ENCODE peak calls at places on chromosome 16, in ten cellular contexts. K, B, L, F, R, H, O, M, D and C are unnamed samples.
A peak's percentile ranks its signal among the peaks of the same experiment; 100 is the strongest.

GRCh38 chr16:35215287-35215686 is 1755.9 kb downstream of the TP53TG3F start:
- DNase-seq in F (no peak), M (no peak), L (no peak), D (no peak), B (no peak), H (no peak), O (no peak), R (no peak), K (no peak), C (no peak)

GRCh38 chr16:25585526-25585925 is 106.2 kb upstream of the HS3ST4 start:
- DNase-seq in R (no peak), D (no peak), L (no peak), K (no peak), B (no peak), O (no peak), H (no peak), F (no peak), M (no peak), C (no peak)

GRCh38 chr16:11032922-11033291 is 88.5 kb downstream of the CLEC16A start:
- DNase-seq in K (no peak), O (no peak), M (no peak), F (peak; percentile 41), L (peak; percentile 78), R (no peak), D (no peak), H (peak; percentile 37), B (no peak), C (no peak)

GRCh38 chr16:22670044-22670536 is 143.9 kb upstream of the HS3ST2 start:
- DNase-seq in M (no peak), F (no peak), L (no peak), O (no peak), B (no peak), H (peak; percentile 29), K (no peak), D (no peak), R (no peak), C (no peak)

GRCh38 chr16:54546481-54546880 is 259.9 kb upstream of the IRX3 start:
- DNase-seq in M (no peak), R (no peak), D (no peak), O (no peak), H (no peak), K (no peak), L (no peak), F (no peak), B (no peak), C (no peak)

GRCh38 chr16:556479-557173 is 3.6 kb upstream of the PRR35 start:
- DNase-seq in F (no peak), H (no peak), K (no peak), M (no peak), O (no peak), D (no peak), L (no peak), B (no peak), R (no peak), C (no peak)

GRCh38 chr16:4052801-4053662 is 63.2 kb downstream of the ADCY9 start:
- DNase-seq in O (no peak), H (peak; percentile 61), R (peak; percentile 64), B (peak; percentile 43), M (no peak), D (no peak), F (peak; percentile 23), K (no peak), L (peak; percentile 58), C (peak; percentile 63)

GRCh38 chr16:65745-66144 is 6.7 kb downstream of the RHBDF1 start:
- DNase-seq in R (no peak), L (peak; percentile 87), K (peak; percentile 78), B (peak; percentile 91), D (peak; percentile 90), O (peak; percentile 89), H (peak; percentile 74), F (peak; percentile 67), M (no peak), C (peak; percentile 94)

DNA sequence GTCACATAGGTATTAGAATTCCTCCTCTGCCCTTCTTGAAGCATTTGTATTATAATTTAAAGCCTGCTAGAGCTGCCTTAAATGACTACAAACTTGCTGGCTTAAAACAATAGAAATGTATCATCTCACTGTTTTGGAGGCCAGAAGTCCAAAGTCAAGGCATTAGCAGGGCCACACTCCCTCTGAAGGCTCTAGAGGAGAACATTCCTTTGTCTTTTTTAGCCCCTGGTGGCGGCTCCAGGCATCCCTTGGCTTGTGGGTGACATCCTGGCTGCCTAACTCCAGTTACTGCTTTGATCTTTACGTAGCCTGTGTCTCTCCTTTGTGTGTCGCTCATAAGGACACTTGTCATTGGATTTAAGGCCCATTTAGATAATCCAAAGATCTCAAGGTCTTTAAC is 186.6 kb upstream of the SALL1 start:
- DNase-seq in R (no peak), O (no peak), B (no peak), H (no peak), K (no peak), D (no peak), M (no peak), L (no peak), F (no peak), C (peak; percentile 14)
- TF ChIP-seq CTCF in R (peak; percentile 44), O (no peak), B (no peak), H (no peak), K (peak; percentile 46), D (no peak), M (peak; percentile 23), L (no peak), F (peak; percentile 12), C (no peak)

GRCh38 chr16:65579050-65579449 is 457.2 kb upstream of the CDH11 start:
- DNase-seq in O (no peak), M (no peak), D (no peak), F (no peak), L (no peak), B (no peak), H (no peak), R (no peak), K (no peak), C (no peak)

GRCh38 chr16:65574311-65574966 is 452.6 kb upstream of the CDH11 start:
- DNase-seq in B (no peak), F (no peak), M (no peak), L (no peak), K (no peak), D (no peak), R (no peak), H (no peak), O (no peak), C (no peak)

GRCh38 chr16:65572156-65572555 is 450.3 kb upstream of the CDH11 start:
- DNase-seq in R (peak; percentile 77), B (no peak), L (no peak), H (peak; percentile 88), K (no peak), M (peak; percentile 49), F (peak; percentile 81), O (no peak), D (no peak), C (no peak)

GRCh38 chr16:65576139-65576538 is 454.3 kb upstream of the CDH11 start:
- DNase-seq in B (no peak), D (no peak), F (no peak), H (no peak), O (no peak), L (no peak), M (no peak), K (no peak), R (no peak), C (no peak)

DNA sequence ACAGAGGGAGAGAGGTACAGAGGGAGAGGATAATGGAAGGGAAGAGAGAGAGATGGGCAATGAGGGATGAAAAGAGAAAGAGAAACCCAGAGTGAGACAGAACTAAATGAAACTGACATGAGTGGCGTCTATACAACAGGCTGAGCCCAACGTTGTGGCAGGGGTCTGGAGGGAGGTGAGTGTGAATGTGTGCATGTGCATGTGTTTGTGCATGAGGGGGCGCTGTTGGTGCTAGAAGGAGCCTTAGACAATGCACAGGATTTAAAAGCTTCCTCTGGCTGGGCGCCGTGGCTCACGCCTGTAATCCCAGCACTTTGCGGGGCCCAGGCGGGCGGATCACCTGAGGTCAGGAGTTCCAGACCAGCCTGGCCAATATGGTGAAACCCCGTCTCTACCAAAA is 454.8 kb upstream of the CDH11 start:
- DNase-seq in H (no peak), L (no peak), K (no peak), O (no peak), B (no peak), R (no peak), D (no peak), M (no peak), F (no peak), C (no peak)
- TF ChIP-seq CTCF in H (no peak), L (no peak), K (no peak), O (no peak), B (no peak), R (no peak), D (no peak), M (no peak), F (no peak), C (no peak)

GRCh38 chr16:73037845-73038570 is 9.9 kb downstream of the ZFHX3 start:
- DNase-seq in D (no peak), H (no peak), R (no peak), O (no peak), M (no peak), F (no peak), L (peak; percentile 14), K (no peak), B (no peak), C (no peak)
- TF ChIP-seq CTCF in D (no peak), H (no peak), R (no peak), O (no peak), M (no peak), F (no peak), L (no peak), K (no peak), B (no peak), C (no peak)

GRCh38 chr16:30088832-30089624 is 2.7 kb downstream of the TBX6 start:
- DNase-seq in O (no peak), R (no peak), K (no peak), M (no peak), B (no peak), F (no peak), L (no peak), D (no peak), H (no peak), C (no peak)

GRCh38 chr16:30094541-30095165 is 1.4 kb downstream of the YPEL3 start:
- DNase-seq in M (no peak), H (no peak), D (no peak), F (no peak), L (no peak), B (no peak), R (no peak), K (no peak), O (no peak), C (no peak)

GRCh38 chr16:30092373-30093010 is 768 bp upstream of the TBX6 start:
- DNase-seq in R (no peak), B (peak; percentile 69), M (no peak), D (peak; percentile 96), K (no peak), H (peak; percentile 85), F (peak; percentile 58), O (peak; percentile 93), L (peak; percentile 87), C (peak; percentile 73)

GRCh38 chr16:30090607-30091332 is 954 bp downstream of the TBX6 start:
- DNase-seq in O (no peak), L (no peak), M (no peak), B (no peak), K (no peak), H (no peak), R (no peak), D (no peak), F (no peak), C (no peak)

DNA sequence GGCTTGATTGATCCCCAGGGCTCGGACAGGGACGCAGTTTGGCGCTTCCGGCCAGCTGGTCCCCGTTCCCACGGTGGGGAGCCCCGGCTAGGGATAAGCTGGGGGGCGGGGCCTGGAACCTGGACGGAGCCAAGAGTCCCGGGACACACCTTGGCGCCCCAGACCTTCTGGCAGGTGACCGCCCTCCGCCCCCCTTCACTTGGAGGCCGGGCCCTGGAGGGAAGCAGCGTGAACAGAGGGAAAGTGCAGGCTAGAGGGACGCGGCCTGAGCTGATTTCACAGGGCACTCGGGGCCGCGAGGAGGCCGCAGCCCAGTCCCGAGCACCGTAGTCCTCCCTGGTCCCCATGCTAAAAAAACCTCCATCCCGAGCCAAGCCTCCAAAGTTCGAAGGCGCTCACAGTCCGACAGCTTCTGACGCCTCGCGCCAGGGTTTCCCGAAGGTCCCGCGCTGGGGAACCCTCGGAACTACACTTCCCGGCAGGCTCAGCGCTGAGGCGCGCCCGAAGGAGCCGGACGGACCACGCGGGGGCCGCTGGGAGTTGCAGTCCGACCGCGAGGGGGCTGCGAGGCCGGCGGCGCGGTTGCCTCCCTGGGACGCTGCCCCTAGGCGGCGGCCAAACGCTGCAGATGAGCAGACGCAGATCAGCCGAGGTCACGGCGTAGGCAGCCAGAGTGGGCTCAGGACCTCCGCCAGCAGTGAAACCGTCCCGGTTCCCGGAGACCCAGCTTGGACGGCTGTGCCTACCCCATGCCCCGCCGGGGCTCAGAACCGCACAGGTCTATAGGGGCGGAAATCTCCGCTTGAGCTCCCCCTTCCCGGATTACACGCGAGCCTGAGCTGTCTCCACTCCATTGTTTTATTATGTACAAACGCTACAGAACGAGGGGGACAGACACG is at the start of gene TBX6:
- DNase-seq in H (peak; percentile 89), O (peak; percentile 93), R (peak; percentile 23), D (peak; percentile 90), L (peak; percentile 90), M (peak; percentile 46), B (peak; percentile 97), K (peak; percentile 94), F (peak; percentile 86), C (peak; percentile 98)
- TF ChIP-seq CTCF in H (peak; percentile 55), O (peak; percentile 90), R (peak; percentile 67), D (peak; percentile 49), L (peak; percentile 85), M (peak; percentile 67), B (peak; percentile 73), K (peak; percentile 70), F (peak; percentile 74), C (peak; percentile 93)